ENCODE peak calls at places on chromosomes 4 and X, in four cellular contexts. K is endodermal cell, H is fibroblast of mammary gland, N is kidney epithelial cell. G is an unnamed sample.

GRCh38 chr4:98706200-98706813 is 47.9 kb upstream of the TSPAN5 start:
- DNase-seq in K (no peak), H (no peak), N (no peak), G (no peak)

GRCh38 chr4:102832667-102833066 is 5.3 kb upstream of the UBE2D3 start:
- DNase-seq in K (no peak), H (no peak), N (no peak), G (no peak)

GRCh38 chr4:121243476-121243875 is 79.4 kb upstream of the TNIP3 start:
- DNase-seq in K (no peak), H (peak), N (no peak), G (no peak)

GRCh38 chr4:150986085-150986484 is 29.0 kb downstream of the LRBA start:
- DNase-seq in K (no peak), H (no peak), N (no peak), G (no peak)

GRCh38 chr4:86950835-86951525 is 16.2 kb downstream of the AFF1 start:
- DNase-seq in K (no peak), H (no peak), N (no peak), G (no peak)

GRCh38 chrX:130091976-130092522 is 18.2 kb downstream of the ELF4 start:
- DNase-seq in K (peak), H (no peak), N (no peak), G (no peak)

GRCh38 chr4:25012671-25013070 is 18.1 kb downstream of the LGI2 start:
- DNase-seq in K (no peak), H (no peak), N (no peak), G (no peak)

GRCh38 chr4:73068496-73069337 is 799 bp downstream of the COX18 start:
- DNase-seq in K (peak), H (peak), N (no peak), G (peak)

GRCh38 chr4:183798249-183798920 is 106.7 kb upstream of the STOX2 start:
- DNase-seq in K (peak), H (no peak), N (no peak), G (no peak)

GRCh38 chr4:185734214-185734613 is 77.8 kb downstream of the SORBS2 start:
- DNase-seq in K (no peak), H (no peak), N (no peak), G (no peak)

GRCh38 chr4:56007154-56007553 is 58.4 kb downstream of the CEP135 start:
- DNase-seq in K (peak), H (no peak), N (no peak), G (no peak)

GRCh38 chrX:111447298-111447697 is 35.3 kb upstream of the DCX start:
- DNase-seq in K (peak), H (peak), N (no peak), G (no peak)

GRCh38 chr4:57055873-57056272 is 54.3 kb downstream of the IGFBP7 start:
- DNase-seq in K (peak), H (no peak), N (no peak), G (no peak)

GRCh38 chr4:168486961-168487820 is 6.9 kb upstream of the DDX60L start:
- DNase-seq in K (no peak), H (peak), N (no peak), G (peak)

GRCh38 chr4:7324651-7325121 is 110.0 kb downstream of the PSAPL1 start:
- DNase-seq in K (peak), H (no peak), N (no peak), G (no peak)

GRCh38 chr4:96972920-96973319 is 1133.0 kb downstream of the PDHA2 start:
- DNase-seq in K (no peak), H (no peak), N (no peak), G (no peak)

GRCh38 chr4:111806331-111806730 is 338.9 kb upstream of the FAM241A start:
- DNase-seq in K (peak), H (no peak), N (no peak), G (no peak)

GRCh38 chr4:93828332-93828829 is at the start of gene ATOH1:
- DNase-seq in K (peak), H (peak), N (no peak), G (no peak)

GRCh38 chr4:173420324-173420752 is 21.4 kb upstream of the SCRG1 start:
- DNase-seq in K (no peak), H (peak), N (no peak), G (peak)

GRCh38 chrX:103158317-103158621 is 56.6 kb upstream of the BEX4 start:
- DNase-seq in K (no peak), H (no peak), N (no peak), G (no peak)

GRCh38 chr4:23835814-23836478 is 53.9 kb downstream of the PPARGC1A start:
- DNase-seq in K (no peak), H (no peak), N (no peak), G (no peak)

GRCh38 chr4:20252656-20253271 is 1.1 kb downstream of the SLIT2 start:
- DNase-seq in K (peak), H (peak), N (no peak), G (peak)

GRCh38 chr4:7154351-7154981 is 37.9 kb upstream of the SORCS2 start:
- DNase-seq in K (peak), H (no peak), N (no peak), G (no peak)

GRCh38 chrX:129759576-129760061 is 20.1 kb upstream of the SASH3 start:
- DNase-seq in K (peak), H (peak), N (peak), G (peak)

GRCh38 chrX:24173115-24173847 is 23.8 kb downstream of the ZFX start:
- DNase-seq in K (peak), H (no peak), N (no peak), G (no peak)

GRCh38 chr4:151785484-151786157 is 24.8 kb upstream of the GATB start:
- DNase-seq in K (no peak), H (no peak), N (no peak), G (no peak)

GRCh38 chr4:53830511-53830910 is 233.9 kb downstream of the CHIC2 start:
- DNase-seq in K (no peak), H (no peak), N (no peak), G (no peak)

GRCh38 chr4:153603258-153603657 is 80.8 kb upstream of the TLR2 start:
- DNase-seq in K (no peak), H (no peak), N (no peak), G (no peak)

GRCh38 chrX:133838761-133839676 is 146.4 kb downstream of the GPC3 start:
- DNase-seq in K (peak), H (peak), N (no peak), G (peak)

GRCh38 chr4:137819964-137820383 is 287.7 kb upstream of the PCDH18 start:
- DNase-seq in K (peak), H (peak), N (peak), G (peak)

GRCh38 chrX:120575379-120576114 is 14.8 kb upstream of the CUL4B start:
- DNase-seq in K (no peak), H (no peak), N (no peak), G (no peak)

GRCh38 chrX:41090568-41091238 is 5.5 kb downstream of the USP9X start:
- DNase-seq in K (no peak), H (no peak), N (no peak), G (no peak)

GRCh38 chr4:42398448-42399355 is 1.4 kb downstream of the SHISA3 start:
- DNase-seq in K (peak), H (no peak), N (no peak), G (peak)

GRCh38 chr4:108433832-108434231 is 186.5 kb upstream of the RPL34 start:
- DNase-seq in K (no peak), H (peak), N (no peak), G (peak)

GRCh38 chr4:2402053-2402452 is 16.4 kb downstream of the ZFYVE28 start:
- DNase-seq in K (peak), H (no peak), N (no peak), G (peak)

GRCh38 chr4:2400841-2401609 is 17.4 kb downstream of the ZFYVE28 start:
- DNase-seq in K (peak), H (no peak), N (no peak), G (no peak)

GRCh38 chr4:2402941-2403340 is 15.5 kb downstream of the ZFYVE28 start:
- DNase-seq in K (no peak), H (no peak), N (no peak), G (no peak)

GRCh38 chr4:2401610-2401983 is 16.8 kb downstream of the ZFYVE28 start:
- DNase-seq in K (no peak), H (no peak), N (no peak), G (no peak)

GRCh38 chr4:2402453-2402852 is 16.0 kb downstream of the ZFYVE28 start:
- DNase-seq in K (no peak), H (no peak), N (no peak), G (no peak)
- H3K4me3 ChIP-seq in K (no peak), H (no peak), N (no peak), G (peak)

DNA sequence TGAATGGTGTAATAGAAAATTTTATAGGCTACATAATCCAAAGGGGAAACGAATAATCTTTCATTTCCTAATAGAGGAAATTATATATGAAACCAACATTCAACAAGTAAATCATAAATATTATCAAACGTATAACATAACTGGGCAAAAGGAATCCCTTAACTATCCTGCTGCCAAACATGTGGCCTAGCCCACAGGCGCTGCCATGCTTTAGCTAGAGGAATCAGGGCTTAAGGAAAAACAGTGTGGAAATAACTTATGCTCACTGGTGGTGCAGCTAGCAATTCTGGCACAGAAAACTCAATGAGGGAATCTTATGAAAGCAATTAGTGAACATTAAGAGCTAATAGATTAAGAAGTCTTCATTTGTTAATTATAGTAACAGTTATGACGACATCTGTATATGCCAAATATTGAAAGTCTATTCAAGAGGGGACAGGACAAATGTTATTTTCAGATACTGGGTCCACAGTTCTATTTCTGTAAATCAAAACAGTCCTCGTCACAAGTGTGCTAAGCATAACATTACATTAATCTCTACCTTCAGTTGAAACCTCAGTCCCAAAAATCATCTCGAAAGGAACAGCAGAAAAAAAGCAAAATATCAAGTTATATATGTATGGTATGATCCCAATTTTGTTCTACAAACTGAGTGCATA is 70.5 kb downstream of the APBB2 start:
- DNase-seq in K (no peak), H (peak), N (no peak), G (no peak)
- H3K4me3 ChIP-seq in K (no peak), H (peak), N (no peak), G (no peak)

GRCh38 chr4:70607454-70607853 is 15.4 kb downstream of the AMBN start:
- DNase-seq in K (no peak), H (no peak), N (no peak), G (no peak)

GRCh38 chr4:70608324-70608723 is 16.3 kb downstream of the AMBN start:
- DNase-seq in K (no peak), H (no peak), N (no peak), G (no peak)

GRCh38 chr4:70613893-70614572 is 14.5 kb upstream of the ENAM start:
- DNase-seq in K (no peak), H (no peak), N (no peak), G (no peak)

GRCh38 chr4:70619288-70619687 is 9.3 kb upstream of the ENAM start:
- DNase-seq in K (no peak), H (no peak), N (no peak), G (no peak)

DNA sequence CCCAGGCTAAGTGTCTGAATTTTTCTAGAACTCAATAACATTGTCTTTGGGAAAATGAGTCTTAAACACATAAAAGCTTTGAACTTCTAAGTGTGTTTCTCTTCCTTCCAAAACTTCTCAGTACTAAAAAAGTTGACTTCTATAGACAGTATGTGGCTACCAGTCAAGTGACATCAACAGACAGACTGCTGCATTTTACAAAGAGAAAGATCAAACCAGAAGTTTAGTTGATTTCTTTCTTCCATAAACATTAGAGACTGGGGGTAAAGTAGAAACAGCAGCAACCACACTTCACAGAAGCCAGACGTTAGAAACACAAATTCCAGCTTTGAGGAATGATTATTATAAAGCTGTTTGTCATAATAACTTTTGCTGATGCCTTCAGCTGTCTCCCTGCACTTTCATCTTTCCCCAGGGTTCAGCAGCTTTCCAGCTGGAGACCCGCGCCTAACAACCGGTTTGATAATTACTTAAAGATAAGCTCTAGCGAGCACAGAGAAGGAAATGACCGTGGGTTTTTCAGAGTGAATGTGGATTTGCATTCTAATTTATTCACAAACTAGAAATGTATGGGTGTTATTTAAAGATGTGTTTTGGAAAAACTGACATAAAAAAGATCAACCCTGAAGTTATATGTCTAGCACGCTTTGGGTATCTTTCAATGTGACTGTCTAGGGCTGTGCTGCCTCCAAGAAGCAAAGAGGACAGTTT is 15.2 kb upstream of the ENAM start:
- DNase-seq in K (no peak), H (no peak), N (no peak), G (no peak)
- H3K4me3 ChIP-seq in K (no peak), H (no peak), N (no peak), G (no peak)

GRCh38 chr4:188032583-188032982 is 37.0 kb downstream of the ZFP42 start:
- DNase-seq in K (peak), H (no peak), N (no peak), G (no peak)
- H3K4me3 ChIP-seq in K (peak), H (no peak), N (no peak), G (no peak)

DNA sequence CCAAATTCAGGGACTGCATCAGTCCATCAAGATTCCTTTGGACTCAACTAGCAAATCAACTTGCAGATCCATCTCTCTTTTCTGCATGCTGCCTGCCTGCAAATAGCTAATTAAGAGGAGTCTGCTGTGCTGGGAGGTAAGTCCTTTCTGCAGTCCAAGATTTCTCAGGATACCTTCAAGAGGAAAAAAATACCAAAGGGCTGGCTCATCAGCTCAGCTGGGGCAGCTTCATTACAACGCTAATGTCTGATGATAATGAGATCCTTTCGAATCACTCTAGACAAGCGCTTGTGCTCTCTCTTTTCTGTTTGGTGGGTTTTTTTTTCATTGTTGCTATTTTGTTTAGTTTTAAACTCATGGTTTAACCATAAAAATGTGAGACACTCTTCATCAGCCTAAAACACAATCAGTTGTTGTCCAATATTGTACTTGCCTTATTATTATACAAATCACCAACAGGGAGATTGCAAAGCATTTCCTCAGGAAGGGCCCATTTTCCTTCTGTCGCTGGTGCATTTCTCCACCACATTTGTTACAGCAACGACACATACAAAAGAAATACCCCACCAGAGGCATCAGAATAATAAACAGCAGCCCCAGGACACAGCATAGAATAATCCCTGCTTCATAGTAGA is 50.8 kb downstream of the PROM1 start:
- DNase-seq in K (no peak), H (no peak), N (peak), G (no peak)
- H3K4me3 ChIP-seq in K (no peak), H (no peak), N (no peak), G (no peak)

GRCh38 chr4:3389186-3389878 is 52.4 kb upstream of the HGFAC start:
- DNase-seq in K (no peak), H (no peak), N (no peak), G (no peak)

GRCh38 chr4:3387154-3387942 is 54.4 kb upstream of the HGFAC start:
- DNase-seq in K (peak), H (no peak), N (no peak), G (no peak)

GRCh38 chr4:3387943-3388348 is 53.8 kb upstream of the HGFAC start:
- DNase-seq in K (peak), H (peak), N (no peak), G (peak)

GRCh38 chr4:3389879-3390840 is 51.6 kb upstream of the HGFAC start:
- DNase-seq in K (peak), H (no peak), N (no peak), G (no peak)

DNA sequence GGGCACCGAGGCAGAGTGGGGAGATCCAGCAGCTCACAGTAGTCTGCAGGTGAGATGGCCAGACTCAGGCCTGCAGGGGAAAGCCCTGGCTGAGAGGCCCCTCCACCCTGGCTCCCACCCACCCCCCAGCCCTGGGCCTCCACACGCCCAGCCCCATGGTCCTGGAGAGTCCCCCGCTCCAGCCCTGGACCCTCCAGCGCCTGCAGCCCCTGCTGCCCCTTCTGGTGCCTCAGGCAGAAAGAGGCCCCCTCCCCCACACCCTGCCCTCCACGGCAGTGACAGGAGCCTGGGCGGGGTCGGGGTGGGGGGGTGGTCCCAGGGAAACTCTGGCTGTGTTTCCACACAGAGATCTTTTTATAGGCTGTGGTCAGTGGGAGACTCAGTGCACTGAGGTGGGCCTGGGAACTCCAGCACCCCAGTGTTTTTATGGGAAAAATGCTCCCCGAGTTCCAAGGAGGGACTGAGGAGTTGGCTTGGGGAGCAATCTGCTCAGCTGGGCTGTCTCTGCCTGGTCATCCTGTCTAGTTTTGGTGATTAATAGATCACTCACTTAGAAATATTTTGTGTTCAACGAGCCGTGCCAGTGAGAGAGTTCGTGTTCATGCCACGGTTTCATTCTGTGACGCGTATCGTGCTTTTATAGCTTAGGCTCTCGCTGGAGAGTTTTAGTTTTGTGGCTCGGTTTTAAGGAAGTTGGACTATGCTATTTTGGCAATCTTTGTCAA is 53.1 kb upstream of the HGFAC start:
- DNase-seq in K (peak), H (peak), N (peak), G (peak)
- H3K4me3 ChIP-seq in K (no peak), H (peak), N (peak), G (peak)

GRCh38 chrX:10216208-10216607 is 59.4 kb downstream of the CLCN4 start:
- DNase-seq in K (no peak), H (no peak), N (no peak), G (no peak)

GRCh38 chrX:10217218-10217617 is 60.4 kb downstream of the CLCN4 start:
- DNase-seq in K (no peak), H (no peak), N (no peak), G (no peak)

DNA sequence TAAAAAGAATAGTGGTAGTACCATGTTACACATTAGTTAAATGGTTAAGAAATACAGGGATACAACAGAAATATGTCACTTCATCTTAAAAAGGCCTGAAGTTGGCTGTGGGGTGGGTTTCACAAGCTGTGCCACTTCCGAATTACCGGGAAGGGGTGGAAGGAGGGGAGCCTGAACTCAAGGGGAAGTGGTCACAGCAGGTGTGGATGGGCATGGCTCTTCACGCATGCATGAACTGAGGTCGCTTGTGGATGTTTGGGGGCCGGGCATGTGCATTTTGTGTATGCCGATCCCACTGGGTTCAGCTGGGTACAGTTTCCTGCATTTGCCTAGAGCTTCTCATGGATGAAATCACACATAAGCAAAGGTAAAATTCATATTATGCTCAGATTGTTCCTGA is 64.9 kb downstream of the CLCN4 start:
- DNase-seq in K (no peak), H (no peak), N (no peak), G (no peak)
- H3K4me3 ChIP-seq in K (no peak), H (no peak), N (no peak), G (no peak)

DNA sequence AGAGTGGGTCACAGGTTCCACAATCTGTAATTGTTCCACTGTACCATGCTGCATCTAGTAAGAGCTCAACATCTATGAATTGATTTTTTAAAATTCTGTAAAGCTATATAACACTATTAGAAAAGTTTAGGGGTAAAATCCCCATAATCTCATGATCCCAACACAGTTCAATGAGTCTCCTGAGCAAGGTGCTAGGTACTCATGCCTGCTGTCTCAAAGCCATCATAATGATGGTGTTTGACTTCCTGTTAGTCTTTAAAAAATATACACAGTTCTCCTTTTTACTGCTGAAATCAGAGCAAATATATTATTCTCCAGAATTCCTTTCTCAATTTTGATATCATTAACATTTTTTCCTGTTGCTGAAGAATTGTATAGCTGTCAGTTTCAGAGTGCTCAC is 55.9 kb downstream of the SH3BGRL start:
- DNase-seq in K (no peak), H (no peak), N (no peak), G (no peak)
- H3K4me3 ChIP-seq in K (no peak), H (no peak), N (no peak), G (no peak)